ENCODE peak calls at places on chromosomes 6 and 20, in five cellular contexts. I is stimulated activated naive CD8-positive, alpha-beta T cell treated with anti-CD3 and anti-CD28 coated beads, Interleukin-15, Interleukin-2, amounts not matched to agents 100 U/mL and 50 U/mL, for 24 hours; K is CD8-positive, alpha-beta T cell; J is Calu3; H is NCI-H774. T is an unnamed sample.

GRCh38 chr6:112450663-112451062 is 103.5 kb downstream of the RFPL4B start:
- DNase-seq in I (no peak), K (no peak), J (no peak), H (no peak), T (no peak)

GRCh38 chr6:149896491-149896890 is 1.4 kb downstream of the RAET1E start:
- DNase-seq in I (no peak), K (no peak), J (no peak), H (no peak), T (no peak)

GRCh38 chr6:13538084-13538483 is 36.3 kb upstream of the SIRT5 start:
- DNase-seq in I (no peak), K (no peak), J (no peak), H (no peak), T (no peak)

GRCh38 chr20:21513181-21513663 is 642 bp downstream of the NKX2-2 start:
- DNase-seq in I (no peak), K (no peak), J (no peak), H (no peak), T (no peak)

GRCh38 chr6:71459162-71459561 is 170.6 kb downstream of the OGFRL1 start:
- DNase-seq in I (no peak), K (no peak), J (no peak), H (no peak), T (no peak)

GRCh38 chr6:139290787-139291294 is 957 bp downstream of the TXLNB start:
- DNase-seq in I (no peak), K (peak), J (no peak), H (no peak), T (no peak)

GRCh38 chr6:13273931-13274706 is 54.2 kb downstream of the TBC1D7 start:
- DNase-seq in I (peak), K (peak), J (no peak), H (no peak), T (no peak)

GRCh38 chr20:61805781-61806180 is 259.9 kb downstream of the TAF4 start:
- DNase-seq in I (no peak), K (no peak), J (no peak), H (no peak), T (no peak)

GRCh38 chr6:80530096-80530495 is 423.6 kb downstream of the BCKDHB start:
- DNase-seq in I (no peak), K (no peak), J (no peak), H (no peak), T (no peak)

T was measured in NCI-H1417 treated with DMSO at 0.1 percent for 48 hours.